ENCODE peak calls at places on chromosomes 12 and 14, in nine cellular contexts. H is Panc1, M is Calu3, L is A549, F is bronchial epithelial cell, I is endothelial cell, P is HuH-7, T is ovary, G is HT1080. E is an unnamed sample.

GRCh38 chr14:92729632-92730358 is 18.6 kb downstream of the LGMN start:
- DNase-seq in H (no peak), P (no peak), T (no peak), L (no peak), M (no peak), F (peak; percentile 48), I (no peak), G (peak; percentile 91), E (peak; percentile 69)

GRCh38 chr14:74616507-74616906 is 4.5 kb upstream of the LTBP2 start:
- DNase-seq in T (no peak), L (peak; percentile 61), G (peak; percentile 95), I (no peak), H (no peak), F (peak; percentile 95), P (no peak), M (peak; percentile 45), E (peak; percentile 68)

GRCh38 chr12:94597268-94597667 is 53.1 kb downstream of the TMCC3 start:
- DNase-seq in G (no peak), P (no peak), F (peak; percentile 53), H (no peak), M (no peak), I (no peak), T (no peak), L (no peak), E (no peak)

GRCh38 chr14:58947816-58948440 is 240.5 kb upstream of the DAAM1 start:
- DNase-seq in I (no peak), P (no peak), H (no peak), M (no peak), F (no peak), T (no peak), L (peak; percentile 37), G (no peak), E (peak; percentile 18)

GRCh38 chr12:2550470-2551090 is 244.2 kb upstream of the FKBP4 start:
- DNase-seq in I (no peak), L (no peak), G (no peak), P (no peak), T (no peak), H (no peak), F (no peak), M (no peak), E (no peak)

GRCh38 chr12:30880061-30880460 is 46.5 kb upstream of the TSPAN11 start:
- DNase-seq in G (no peak), T (no peak), H (no peak), I (no peak), P (no peak), M (no peak), F (no peak), L (no peak), E (no peak)

GRCh38 chr12:110916295-110916875 is 4.0 kb downstream of the MYL2 start:
- DNase-seq in G (peak; percentile 52), H (no peak), T (no peak), L (no peak), I (no peak), F (peak; percentile 67), P (no peak), M (no peak), E (no peak)

GRCh38 chr12:18375583-18375982 is 114.3 kb downstream of the PIK3C2G start:
- DNase-seq in H (no peak), G (no peak), I (no peak), L (no peak), P (no peak), M (no peak), T (no peak), F (no peak), E (no peak)

GRCh38 chr12:95216704-95217376 is 427 bp downstream of the FGD6 start:
- DNase-seq in M (no peak), T (no peak), I (no peak), F (no peak), L (peak; percentile 49), P (peak; percentile 34), H (no peak), G (no peak), E (no peak)

GRCh38 chr14:55336161-55336560 is 64.9 kb downstream of the FBXO34 start:
- DNase-seq in M (peak; percentile 76), P (no peak), F (peak; percentile 71), I (no peak), G (no peak), H (no peak), T (no peak), L (peak; percentile 78), E (peak; percentile 35)

GRCh38 chr12:118374126-118374725 is 1.5 kb upstream of the TAOK3 start:
- DNase-seq in P (no peak), G (no peak), T (no peak), I (no peak), H (no peak), L (no peak), M (no peak), F (no peak), E (no peak)

GRCh38 chr14:91284146-91284790 is 39.8 kb upstream of the GPR68 start:
- DNase-seq in I (no peak), H (no peak), F (peak; percentile 43), L (no peak), P (no peak), T (no peak), G (peak; percentile 53), M (no peak), E (no peak)

GRCh38 chr14:97546491-97546890 is 749.3 kb downstream of the VRK1 start:
- DNase-seq in F (no peak), T (no peak), I (no peak), M (no peak), L (no peak), H (no peak), G (no peak), P (no peak), E (no peak)

GRCh38 chr12:12755923-12756322 is 29.5 kb upstream of the APOLD1 start:
- DNase-seq in H (no peak), L (no peak), F (no peak), M (no peak), P (no peak), T (no peak), G (no peak), I (no peak), E (no peak)

GRCh38 chr14:64249363-64249762 is 44.8 kb downstream of the ESR2 start:
- DNase-seq in T (no peak), L (no peak), M (no peak), I (no peak), G (no peak), H (no peak), P (no peak), F (no peak), E (no peak)

GRCh38 chr12:19872745-19873144 is 433.5 kb downstream of the AEBP2 start:
- DNase-seq in F (no peak), G (no peak), I (no peak), L (no peak), T (no peak), H (no peak), M (no peak), P (no peak), E (no peak)

GRCh38 chr12:54749191-54749818 is 101.1 kb upstream of the DCD start:
- DNase-seq in L (peak; percentile 64), I (peak; percentile 34), P (peak; percentile 12), T (no peak), G (peak; percentile 5), H (peak; percentile 36), M (peak; percentile 59), F (peak; percentile 56), E (peak; percentile 44)

GRCh38 chr12:12008931-12009611 is 61.7 kb upstream of the BCL2L14 start:
- DNase-seq in H (no peak), L (no peak), T (no peak), G (peak; percentile 97), M (peak; percentile 45), P (no peak), F (peak; percentile 85), I (peak; percentile 24), E (peak; percentile 84)

GRCh38 chr14:76541594-76542219 is 165.8 kb downstream of the ESRRB start:
- DNase-seq in M (no peak), I (no peak), L (no peak), G (no peak), F (no peak), T (no peak), H (no peak), P (no peak), E (no peak)

GRCh38 chr12:68510394-68510793 is 100.3 kb upstream of the RAP1B start:
- DNase-seq in P (no peak), M (no peak), H (no peak), G (no peak), F (peak; percentile 59), L (no peak), I (no peak), T (no peak), E (no peak)

GRCh38 chr12:50242751-50243191 is 40.5 kb downstream of the LIMA1 start:
- DNase-seq in M (no peak), I (no peak), G (peak; percentile 47), T (no peak), F (peak; percentile 37), P (no peak), L (no peak), H (no peak), E (no peak)

GRCh38 chr12:88308825-88309224 is 166.7 kb downstream of the TMTC3 start:
- DNase-seq in P (no peak), M (no peak), L (peak; percentile 29), T (no peak), H (no peak), F (peak; percentile 86), I (no peak), G (peak; percentile 69), E (no peak)

GRCh38 chr12:51188359-51189051 is 15.6 kb upstream of the TFCP2 start:
- DNase-seq in P (no peak), I (no peak), H (no peak), M (no peak), L (no peak), G (no peak), F (no peak), T (no peak), E (no peak)

GRCh38 chr14:77088219-77088618 is 9.8 kb upstream of the CIPC start:
- DNase-seq in H (no peak), G (no peak), F (peak; percentile 97), P (no peak), I (no peak), T (no peak), L (no peak), M (peak; percentile 81), E (no peak)

GRCh38 chr12:47729233-47729632 is 3.9 kb upstream of the ENDOU start:
- DNase-seq in F (no peak), I (no peak), M (no peak), T (no peak), G (no peak), P (no peak), H (no peak), L (no peak), E (no peak)

GRCh38 chr14:54772451-54772881 is 130.2 kb downstream of the GCH1 start:
- DNase-seq in T (no peak), G (peak; percentile 8), I (no peak), L (no peak), H (peak; percentile 22), F (peak; percentile 48), P (no peak), M (no peak), E (no peak)

GRCh38 chr14:72040528-72040927 is 108.3 kb downstream of the RGS6 start:
- DNase-seq in F (no peak), L (no peak), I (no peak), T (no peak), P (no peak), H (no peak), M (no peak), G (no peak), E (no peak)

E was measured in activated CD8-positive, alpha-beta T cell treated with anti-CD3 and anti-CD28 coated beads for 36 hours.